ENCODE peak calls at places on chromosomes 2 and 18, in four cellular contexts. M, Q, T and D are unnamed samples.

GRCh38 chr18:42413870-42414269 is 458.8 kb downstream of the PIK3C3 start:
- DNase-seq in M (no peak), T (no peak), Q (no peak), D (no peak)

GRCh38 chr2:171523339-171523931 is 1.2 kb downstream of the CYBRD1 start:
- DNase-seq in Q (no peak), T (peak; percentile 72), M (peak; percentile 5), D (no peak)

GRCh38 chr18:13849791-13850190 is 25.8 kb downstream of the MC5R start:
- DNase-seq in M (no peak), Q (no peak), T (no peak), D (no peak)

GRCh38 chr2:36493221-36493620 is 104.7 kb downstream of the FEZ2 start:
- DNase-seq in T (no peak), Q (no peak), M (no peak), D (no peak)

GRCh38 chr2:66948234-66948633 is 448.9 kb upstream of the ETAA1 start:
- DNase-seq in Q (no peak), M (no peak), T (no peak), D (no peak)

GRCh38 chr2:120432293-120432975 is 86.5 kb downstream of the INHBB start:
- DNase-seq in Q (no peak), T (no peak), M (no peak), D (no peak)

GRCh38 chr18:29882620-29883019 is 1159.9 kb downstream of the DSC3 start:
- DNase-seq in M (no peak), T (no peak), Q (no peak), D (no peak)

GRCh38 chr2:23803965-23804542 is 122.9 kb downstream of the ATAD2B start:
- DNase-seq in M (no peak), Q (no peak), T (no peak), D (no peak)

GRCh38 chr18:78168526-78168925 is 811.1 kb upstream of the SALL3 start:
- DNase-seq in M (no peak), Q (no peak), T (no peak), D (no peak)

GRCh38 chr2:218852911-218853667 is 6.5 kb upstream of the WNT6 start:
- DNase-seq in T (peak; percentile 76), Q (peak; percentile 35), M (no peak), D (peak; percentile 62)

GRCh38 chr2:212640428-212640827 is 101.8 kb upstream of the ERBB4 start:
- DNase-seq in M (no peak), T (no peak), Q (no peak), D (no peak)

GRCh38 chr18:7273301-7273911 is 42.5 kb downstream of the LRRC30 start:
- DNase-seq in T (no peak), M (no peak), Q (no peak), D (no peak)

GRCh38 chr18:4391859-4392258 is 63.2 kb downstream of the DLGAP1 start:
- DNase-seq in T (no peak), Q (no peak), M (no peak), D (no peak)

GRCh38 chr2:54907663-54908062 is 142.6 kb downstream of the RTN4 start:
- DNase-seq in T (no peak), M (no peak), Q (no peak), D (no peak)

GRCh38 chr2:120228503-120228902 is 5.3 kb upstream of the TMEM185B start:
- DNase-seq in M (no peak), T (no peak), Q (no peak), D (no peak)

GRCh38 chr2:216404010-216404618 is 8.2 kb upstream of the SMARCAL1 start:
- DNase-seq in T (peak; percentile 38), M (no peak), Q (peak; percentile 26), D (peak; percentile 69)

GRCh38 chr18:8319798-8320477 is 289.3 kb upstream of the RAB12 start:
- DNase-seq in T (no peak), Q (no peak), M (no peak), D (no peak)

GRCh38 chr18:681985-682384 is 24.5 kb downstream of the TYMS start:
- DNase-seq in Q (peak; percentile 7), M (no peak), T (no peak), D (no peak)

GRCh38 chr2:218607436-218608115 is at the start of gene PLCD4:
- DNase-seq in M (no peak), T (peak; percentile 15), Q (no peak), D (no peak)

GRCh38 chr2:240879105-240879504 is 10.5 kb downstream of the AGXT start:
- DNase-seq in M (no peak), Q (no peak), T (no peak), D (no peak)

GRCh38 chr18:43661570-43661969 is 384.3 kb upstream of the SYT4 start:
- DNase-seq in T (peak; percentile 3), M (no peak), Q (no peak), D (peak; percentile 49)

GRCh38 chr2:224712346-224712745 is 3.8 kb downstream of the CCDC195 start:
- DNase-seq in M (no peak), T (no peak), Q (no peak), D (no peak)